ENCODE peak calls at places on chromosome 3, in nine cellular contexts. One of them, this sample, is unnamed.

GRCh38 chr3:57918123-57918837 is 89.9 kb upstream of the FLNB start:
- DNase-seq in activated CD8-positive, alpha-beta T cell treated with anti-CD3 and anti-CD28 coated beads for 36 hours: no peak
- DNase-seq in activated CD4-positive, alpha-beta memory T cell treated with anti-CD3 and anti-CD28 coated beads for 36 hours: no peak
- DNase-seq in activated T-cell treated with anti-CD3 and anti-CD28 coated beads, Interleukin-2, amount 50 U/mL, for 72 hours: no peak
- DNase-seq in glutamatergic neuron: no peak
- DNase-seq in fibroblast of mammary gland: peak
- DNase-seq in stimulated activated naive CD8-positive, alpha-beta T cell treated with anti-CD3 and anti-CD28 coated beads, Interleukin-15, amount 100 ng/mL, for 72 hours: no peak
- DNase-seq in GM13977: no peak
- DNase-seq in Kasumi-1: no peak
- DNase-seq in this sample: no peak

GRCh38 chr3:117589454-117589853 is 879.9 kb downstream of the TUSC7 start:
- DNase-seq in activated CD8-positive, alpha-beta T cell treated with anti-CD3 and anti-CD28 coated beads for 36 hours: no peak
- DNase-seq in activated CD4-positive, alpha-beta memory T cell treated with anti-CD3 and anti-CD28 coated beads for 36 hours: no peak
- DNase-seq in activated T-cell treated with anti-CD3 and anti-CD28 coated beads, Interleukin-2, amount 50 U/mL, for 72 hours: no peak
- DNase-seq in glutamatergic neuron: no peak
- DNase-seq in fibroblast of mammary gland: no peak
- DNase-seq in stimulated activated naive CD8-positive, alpha-beta T cell treated with anti-CD3 and anti-CD28 coated beads, Interleukin-15, amount 100 ng/mL, for 72 hours: no peak
- DNase-seq in GM13977: no peak
- DNase-seq in Kasumi-1: no peak
- DNase-seq in this sample: peak

GRCh38 chr3:107429330-107430181 is 52.3 kb downstream of the CCDC54 start:
- DNase-seq in activated CD8-positive, alpha-beta T cell treated with anti-CD3 and anti-CD28 coated beads for 36 hours: peak
- DNase-seq in activated CD4-positive, alpha-beta memory T cell treated with anti-CD3 and anti-CD28 coated beads for 36 hours: peak
- DNase-seq in activated T-cell treated with anti-CD3 and anti-CD28 coated beads, Interleukin-2, amount 50 U/mL, for 72 hours: peak
- DNase-seq in glutamatergic neuron: peak
- DNase-seq in fibroblast of mammary gland: peak
- DNase-seq in stimulated activated naive CD8-positive, alpha-beta T cell treated with anti-CD3 and anti-CD28 coated beads, Interleukin-15, amount 100 ng/mL, for 72 hours: peak
- DNase-seq in GM13977: peak
- DNase-seq in Kasumi-1: peak
- DNase-seq in this sample: no peak

GRCh38 chr3:191136347-191136746 is 62.7 kb upstream of the OSTN start:
- DNase-seq in activated CD8-positive, alpha-beta T cell treated with anti-CD3 and anti-CD28 coated beads for 36 hours: no peak
- DNase-seq in activated CD4-positive, alpha-beta memory T cell treated with anti-CD3 and anti-CD28 coated beads for 36 hours: no peak
- DNase-seq in activated T-cell treated with anti-CD3 and anti-CD28 coated beads, Interleukin-2, amount 50 U/mL, for 72 hours: no peak
- DNase-seq in glutamatergic neuron: no peak
- DNase-seq in fibroblast of mammary gland: peak
- DNase-seq in stimulated activated naive CD8-positive, alpha-beta T cell treated with anti-CD3 and anti-CD28 coated beads, Interleukin-15, amount 100 ng/mL, for 72 hours: no peak
- DNase-seq in GM13977: no peak
- DNase-seq in Kasumi-1: peak
- DNase-seq in this sample: no peak

GRCh38 chr3:33115024-33115768 is 1.4 kb downstream of the CRTAP start:
- DNase-seq in activated CD8-positive, alpha-beta T cell treated with anti-CD3 and anti-CD28 coated beads for 36 hours: no peak
- DNase-seq in activated CD4-positive, alpha-beta memory T cell treated with anti-CD3 and anti-CD28 coated beads for 36 hours: no peak
- DNase-seq in activated T-cell treated with anti-CD3 and anti-CD28 coated beads, Interleukin-2, amount 50 U/mL, for 72 hours: no peak
- DNase-seq in glutamatergic neuron: no peak
- DNase-seq in fibroblast of mammary gland: peak
- DNase-seq in stimulated activated naive CD8-positive, alpha-beta T cell treated with anti-CD3 and anti-CD28 coated beads, Interleukin-15, amount 100 ng/mL, for 72 hours: no peak
- DNase-seq in GM13977: no peak
- DNase-seq in Kasumi-1: peak
- DNase-seq in this sample: no peak

GRCh38 chr3:150348500-150348899 is 59.6 kb upstream of the TSC22D2 start:
- DNase-seq in activated CD8-positive, alpha-beta T cell treated with anti-CD3 and anti-CD28 coated beads for 36 hours: no peak
- DNase-seq in activated CD4-positive, alpha-beta memory T cell treated with anti-CD3 and anti-CD28 coated beads for 36 hours: peak
- DNase-seq in activated T-cell treated with anti-CD3 and anti-CD28 coated beads, Interleukin-2, amount 50 U/mL, for 72 hours: no peak
- DNase-seq in glutamatergic neuron: no peak
- DNase-seq in fibroblast of mammary gland: peak
- DNase-seq in stimulated activated naive CD8-positive, alpha-beta T cell treated with anti-CD3 and anti-CD28 coated beads, Interleukin-15, amount 100 ng/mL, for 72 hours: no peak
- DNase-seq in GM13977: no peak
- DNase-seq in Kasumi-1: no peak
- DNase-seq in this sample: no peak

GRCh38 chr3:188421151-188421821 is 267.3 kb downstream of the LPP start:
- DNase-seq in activated CD8-positive, alpha-beta T cell treated with anti-CD3 and anti-CD28 coated beads for 36 hours: no peak
- DNase-seq in activated CD4-positive, alpha-beta memory T cell treated with anti-CD3 and anti-CD28 coated beads for 36 hours: no peak
- DNase-seq in activated T-cell treated with anti-CD3 and anti-CD28 coated beads, Interleukin-2, amount 50 U/mL, for 72 hours: no peak
- DNase-seq in glutamatergic neuron: no peak
- DNase-seq in fibroblast of mammary gland: peak
- DNase-seq in stimulated activated naive CD8-positive, alpha-beta T cell treated with anti-CD3 and anti-CD28 coated beads, Interleukin-15, amount 100 ng/mL, for 72 hours: no peak
- DNase-seq in GM13977: no peak
- DNase-seq in Kasumi-1: no peak
- DNase-seq in this sample: no peak

GRCh38 chr3:123380261-123380660 is 68.6 kb downstream of the ADCY5 start:
- DNase-seq in activated CD8-positive, alpha-beta T cell treated with anti-CD3 and anti-CD28 coated beads for 36 hours: no peak
- DNase-seq in activated CD4-positive, alpha-beta memory T cell treated with anti-CD3 and anti-CD28 coated beads for 36 hours: no peak
- DNase-seq in activated T-cell treated with anti-CD3 and anti-CD28 coated beads, Interleukin-2, amount 50 U/mL, for 72 hours: no peak
- DNase-seq in glutamatergic neuron: no peak
- DNase-seq in fibroblast of mammary gland: no peak
- DNase-seq in stimulated activated naive CD8-positive, alpha-beta T cell treated with anti-CD3 and anti-CD28 coated beads, Interleukin-15, amount 100 ng/mL, for 72 hours: no peak
- DNase-seq in GM13977: no peak
- DNase-seq in Kasumi-1: no peak
- DNase-seq in this sample: no peak

GRCh38 chr3:128313181-128313725 is 153.4 kb downstream of the DNAJB8 start:
- DNase-seq in activated CD8-positive, alpha-beta T cell treated with anti-CD3 and anti-CD28 coated beads for 36 hours: no peak
- DNase-seq in activated CD4-positive, alpha-beta memory T cell treated with anti-CD3 and anti-CD28 coated beads for 36 hours: no peak
- DNase-seq in activated T-cell treated with anti-CD3 and anti-CD28 coated beads, Interleukin-2, amount 50 U/mL, for 72 hours: no peak
- DNase-seq in glutamatergic neuron: no peak
- DNase-seq in fibroblast of mammary gland: no peak
- DNase-seq in stimulated activated naive CD8-positive, alpha-beta T cell treated with anti-CD3 and anti-CD28 coated beads, Interleukin-15, amount 100 ng/mL, for 72 hours: no peak
- DNase-seq in GM13977: no peak
- DNase-seq in Kasumi-1: no peak
- DNase-seq in this sample: no peak

GRCh38 chr3:23072672-23073071 is 130.5 kb upstream of the UBE2E2 start:
- DNase-seq in activated CD8-positive, alpha-beta T cell treated with anti-CD3 and anti-CD28 coated beads for 36 hours: no peak
- DNase-seq in activated CD4-positive, alpha-beta memory T cell treated with anti-CD3 and anti-CD28 coated beads for 36 hours: no peak
- DNase-seq in activated T-cell treated with anti-CD3 and anti-CD28 coated beads, Interleukin-2, amount 50 U/mL, for 72 hours: no peak
- DNase-seq in glutamatergic neuron: no peak
- DNase-seq in fibroblast of mammary gland: no peak
- DNase-seq in stimulated activated naive CD8-positive, alpha-beta T cell treated with anti-CD3 and anti-CD28 coated beads, Interleukin-15, amount 100 ng/mL, for 72 hours: no peak
- DNase-seq in GM13977: no peak
- DNase-seq in Kasumi-1: no peak
- DNase-seq in this sample: no peak

GRCh38 chr3:111717601-111718000 is 122.5 kb upstream of the ZBED2 start:
- DNase-seq in activated CD8-positive, alpha-beta T cell treated with anti-CD3 and anti-CD28 coated beads for 36 hours: peak
- DNase-seq in activated CD4-positive, alpha-beta memory T cell treated with anti-CD3 and anti-CD28 coated beads for 36 hours: peak
- DNase-seq in activated T-cell treated with anti-CD3 and anti-CD28 coated beads, Interleukin-2, amount 50 U/mL, for 72 hours: peak
- DNase-seq in glutamatergic neuron: peak
- DNase-seq in fibroblast of mammary gland: peak
- DNase-seq in stimulated activated naive CD8-positive, alpha-beta T cell treated with anti-CD3 and anti-CD28 coated beads, Interleukin-15, amount 100 ng/mL, for 72 hours: peak
- DNase-seq in GM13977: peak
- DNase-seq in Kasumi-1: peak
- DNase-seq in this sample: peak

GRCh38 chr3:32493437-32494414 is 8.9 kb downstream of the CMTM6 start:
- DNase-seq in activated CD8-positive, alpha-beta T cell treated with anti-CD3 and anti-CD28 coated beads for 36 hours: no peak
- DNase-seq in activated CD4-positive, alpha-beta memory T cell treated with anti-CD3 and anti-CD28 coated beads for 36 hours: peak
- DNase-seq in activated T-cell treated with anti-CD3 and anti-CD28 coated beads, Interleukin-2, amount 50 U/mL, for 72 hours: peak
- DNase-seq in glutamatergic neuron: no peak
- DNase-seq in fibroblast of mammary gland: no peak
- DNase-seq in stimulated activated naive CD8-positive, alpha-beta T cell treated with anti-CD3 and anti-CD28 coated beads, Interleukin-15, amount 100 ng/mL, for 72 hours: peak
- DNase-seq in GM13977: peak
- DNase-seq in Kasumi-1: no peak
- DNase-seq in this sample: no peak

GRCh38 chr3:139107424-139108252 is 62.9 kb upstream of the PRR23C start:
- DNase-seq in activated CD8-positive, alpha-beta T cell treated with anti-CD3 and anti-CD28 coated beads for 36 hours: no peak
- DNase-seq in activated CD4-positive, alpha-beta memory T cell treated with anti-CD3 and anti-CD28 coated beads for 36 hours: no peak
- DNase-seq in activated T-cell treated with anti-CD3 and anti-CD28 coated beads, Interleukin-2, amount 50 U/mL, for 72 hours: no peak
- DNase-seq in glutamatergic neuron: peak
- DNase-seq in fibroblast of mammary gland: no peak
- DNase-seq in stimulated activated naive CD8-positive, alpha-beta T cell treated with anti-CD3 and anti-CD28 coated beads, Interleukin-15, amount 100 ng/mL, for 72 hours: no peak
- DNase-seq in GM13977: no peak
- DNase-seq in Kasumi-1: no peak
- DNase-seq in this sample: no peak

GRCh38 chr3:141643816-141644215 is 94.3 kb upstream of the RNF7 start:
- DNase-seq in activated CD8-positive, alpha-beta T cell treated with anti-CD3 and anti-CD28 coated beads for 36 hours: no peak
- DNase-seq in activated CD4-positive, alpha-beta memory T cell treated with anti-CD3 and anti-CD28 coated beads for 36 hours: no peak
- DNase-seq in activated T-cell treated with anti-CD3 and anti-CD28 coated beads, Interleukin-2, amount 50 U/mL, for 72 hours: no peak
- DNase-seq in glutamatergic neuron: no peak
- DNase-seq in fibroblast of mammary gland: no peak
- DNase-seq in stimulated activated naive CD8-positive, alpha-beta T cell treated with anti-CD3 and anti-CD28 coated beads, Interleukin-15, amount 100 ng/mL, for 72 hours: no peak
- DNase-seq in GM13977: no peak
- DNase-seq in Kasumi-1: no peak
- DNase-seq in this sample: no peak

GRCh38 chr3:27960133-27960532 is 238.0 kb upstream of the EOMES start:
- DNase-seq in activated CD8-positive, alpha-beta T cell treated with anti-CD3 and anti-CD28 coated beads for 36 hours: no peak
- DNase-seq in activated CD4-positive, alpha-beta memory T cell treated with anti-CD3 and anti-CD28 coated beads for 36 hours: no peak
- DNase-seq in activated T-cell treated with anti-CD3 and anti-CD28 coated beads, Interleukin-2, amount 50 U/mL, for 72 hours: no peak
- DNase-seq in glutamatergic neuron: no peak
- DNase-seq in fibroblast of mammary gland: peak
- DNase-seq in stimulated activated naive CD8-positive, alpha-beta T cell treated with anti-CD3 and anti-CD28 coated beads, Interleukin-15, amount 100 ng/mL, for 72 hours: no peak
- DNase-seq in GM13977: no peak
- DNase-seq in Kasumi-1: no peak
- DNase-seq in this sample: no peak

GRCh38 chr3:133472242-133472641 is 72.4 kb downstream of the BFSP2 start:
- DNase-seq in activated CD8-positive, alpha-beta T cell treated with anti-CD3 and anti-CD28 coated beads for 36 hours: no peak
- DNase-seq in activated CD4-positive, alpha-beta memory T cell treated with anti-CD3 and anti-CD28 coated beads for 36 hours: no peak
- DNase-seq in activated T-cell treated with anti-CD3 and anti-CD28 coated beads, Interleukin-2, amount 50 U/mL, for 72 hours: no peak
- DNase-seq in glutamatergic neuron: peak
- DNase-seq in fibroblast of mammary gland: peak
- DNase-seq in stimulated activated naive CD8-positive, alpha-beta T cell treated with anti-CD3 and anti-CD28 coated beads, Interleukin-15, amount 100 ng/mL, for 72 hours: no peak
- DNase-seq in GM13977: no peak
- DNase-seq in Kasumi-1: no peak
- DNase-seq in this sample: no peak

GRCh38 chr3:16448691-16449090 is 64.8 kb downstream of the RFTN1 start:
- DNase-seq in activated CD8-positive, alpha-beta T cell treated with anti-CD3 and anti-CD28 coated beads for 36 hours: peak
- DNase-seq in activated CD4-positive, alpha-beta memory T cell treated with anti-CD3 and anti-CD28 coated beads for 36 hours: peak
- DNase-seq in activated T-cell treated with anti-CD3 and anti-CD28 coated beads, Interleukin-2, amount 50 U/mL, for 72 hours: peak
- DNase-seq in glutamatergic neuron: no peak
- DNase-seq in fibroblast of mammary gland: peak
- DNase-seq in stimulated activated naive CD8-positive, alpha-beta T cell treated with anti-CD3 and anti-CD28 coated beads, Interleukin-15, amount 100 ng/mL, for 72 hours: peak
- DNase-seq in GM13977: no peak
- DNase-seq in Kasumi-1: no peak
- DNase-seq in this sample: no peak

This sample was measured in NCI-H1092.